ENCODE peak calls at places on chromosomes 2 and 18, in eight cellular contexts. Z is LoVo; H is hypothalamus; A is brain pericyte; Q is hepatocyte; N is activated CD4-positive, CD25-positive, alpha-beta regulatory T cell treated with anti-CD3 and anti-CD28 coated beads, Interleukin-2, amount 50 U/mL, for 72 hours; R is retina; V is activated CD8-positive, alpha-beta memory T cell treated with anti-CD3 and anti-CD28 coated beads, Interleukin-2, amount 50 U/mL, for 48 hours. P is an unnamed sample.

GRCh38 chr18:56433919-56434318 is 204.5 kb downstream of the TXNL1 start:
- DNase-seq in Z (no peak), H (no peak), A (no peak), Q (no peak), N (no peak), R (no peak), V (no peak), P (no peak)

GRCh38 chr2:230830428-230830827 is 34.3 kb upstream of the ITM2C start:
- DNase-seq in Z (no peak), H (no peak), A (no peak), Q (no peak), N (no peak), R (no peak), V (peak; percentile 55), P (no peak)

GRCh38 chr2:32652555-32653209 is 24.8 kb downstream of the TTC27 start:
- DNase-seq in Z (no peak), H (no peak), A (no peak), Q (no peak), N (no peak), R (no peak), V (no peak), P (no peak)

GRCh38 chr2:106953236-106953635 is 67.3 kb upstream of the ST6GAL2 start:
- DNase-seq in Z (no peak), H (no peak), A (no peak), Q (no peak), N (no peak), R (no peak), V (no peak), P (no peak)

GRCh38 chr18:70382032-70382431 is 93.2 kb downstream of the SOCS6 start:
- DNase-seq in Z (peak; percentile 69), H (no peak), A (no peak), Q (no peak), N (no peak), R (no peak), V (no peak), P (no peak)

GRCh38 chr2:225100856-225101294 is 58.6 kb upstream of the DOCK10 start:
- DNase-seq in Z (peak; percentile 39), H (no peak), A (peak; percentile 8), Q (peak; percentile 5), N (no peak), R (no peak), V (no peak), P (no peak)

GRCh38 chr2:166518634-166519390 is 24.8 kb upstream of the SCN7A start:
- DNase-seq in Z (no peak), H (no peak), A (no peak), Q (no peak), N (no peak), R (no peak), V (no peak), P (no peak)

GRCh38 chr2:85854166-85854509 is 34.7 kb downstream of the ST3GAL5 start:
- DNase-seq in Z (no peak), H (no peak), A (no peak), Q (no peak), N (no peak), R (no peak), V (no peak), P (no peak)

GRCh38 chr2:120400546-120400945 is 54.6 kb downstream of the INHBB start:
- DNase-seq in Z (no peak), H (no peak), A (no peak), Q (no peak), N (no peak), R (no peak), V (peak; percentile 36), P (no peak)

GRCh38 chr2:72979896-72980295 is 62.6 kb downstream of the EMX1 start:
- DNase-seq in Z (no peak), H (no peak), A (no peak), Q (no peak), N (no peak), R (no peak), V (no peak), P (no peak)

GRCh38 chr2:66434679-66435548 is at the start of gene MEIS1:
- DNase-seq in Z (peak; percentile 81), H (peak; percentile 88), A (peak; percentile 36), Q (peak; percentile 94), N (no peak), R (peak; percentile 95), V (peak; percentile 62), P (peak; percentile 98)

GRCh38 chr2:29010946-29011649 is 30.0 kb downstream of the TOGARAM2 start:
- DNase-seq in Z (no peak), H (no peak), A (peak; percentile 82), Q (peak; percentile 65), N (no peak), R (peak; percentile 54), V (peak; percentile 70), P (no peak)

GRCh38 chr18:111292-112014 is 46.9 kb upstream of the USP14 start:
- DNase-seq in Z (peak; percentile 77), H (no peak), A (no peak), Q (peak; percentile 85), N (peak; percentile 67), R (peak; percentile 84), V (peak; percentile 87), P (peak; percentile 63)

GRCh38 chr2:189104926-189105325 is 74.6 kb downstream of the COL5A2 start:
- DNase-seq in Z (no peak), H (no peak), A (no peak), Q (no peak), N (no peak), R (no peak), V (no peak), P (no peak)